ENCODE peak calls at places on chromosomes 3 and 15, in four cellular contexts. O is HepG2, L is HCT116, M is Panc1. V is an unnamed sample.

GRCh38 chr3:100400424-100400781 is 486 bp downstream of the TOMM70 start:
- DNase-seq in O (peak; percentile 16), L (no peak), M (no peak), V (peak; percentile 8)

GRCh38 chr3:80192871-80193270 is 425.1 kb upstream of the ROBO1 start:
- DNase-seq in O (no peak), L (no peak), M (no peak), V (no peak)

GRCh38 chr3:155604126-155604525 is 140.7 kb downstream of the PLCH1 start:
- DNase-seq in O (no peak), L (no peak), M (no peak), V (no peak)

GRCh38 chr3:98035208-98035607 is at the start of gene GABRR3:
- DNase-seq in O (no peak), L (no peak), M (no peak), V (no peak)

GRCh38 chr3:25581823-25582222 is 82.9 kb downstream of the TOP2B start:
- DNase-seq in O (no peak), L (no peak), M (no peak), V (no peak)

GRCh38 chr3:127836004-127836882 is 13.9 kb upstream of the MGLL start:
- DNase-seq in O (no peak), L (no peak), M (no peak), V (no peak)

GRCh38 chr3:114506622-114507300 is 212.9 kb downstream of the TIGIT start:
- DNase-seq in O (no peak), L (no peak), M (no peak), V (no peak)

GRCh38 chr15:73225358-73226015 is 143.3 kb downstream of the HCN4 start:
- DNase-seq in O (no peak), L (no peak), M (no peak), V (peak; percentile 59)

GRCh38 chr3:9826815-9827574 is 16.8 kb downstream of the RPUSD3 start:
- DNase-seq in O (peak; percentile 29), L (no peak), M (no peak), V (peak; percentile 62)

GRCh38 chr3:170689218-170689874 is 103.5 kb upstream of the SLC7A14 start:
- DNase-seq in O (no peak), L (peak; percentile 16), M (no peak), V (no peak)
- TF ChIP-seq TCF7L2 in O (no peak), L (no peak), M (no peak), V (no peak)

DNA sequence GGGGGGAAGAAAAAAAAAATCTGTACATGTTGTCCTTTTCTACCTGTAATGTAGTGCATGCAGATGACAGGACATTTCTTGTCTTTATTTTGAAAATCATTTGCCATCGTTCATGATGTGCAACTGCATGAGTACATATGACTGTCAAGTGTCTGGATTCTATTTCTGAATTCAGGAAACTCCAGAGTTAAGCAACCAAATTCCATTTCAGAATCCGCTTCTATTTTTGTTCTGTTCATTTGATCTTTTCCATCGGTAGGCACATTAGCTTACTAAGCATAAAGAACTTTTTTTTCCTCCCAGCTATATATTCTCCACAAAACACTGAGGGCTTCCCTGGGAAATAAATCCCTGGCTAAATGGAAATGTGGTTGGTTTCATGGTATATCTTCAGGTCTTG is 365.5 kb downstream of the PTPRG start:
- DNase-seq in O (no peak), L (no peak), M (no peak), V (no peak)
- TF ChIP-seq TCF7L2 in O (no peak), L (no peak), M (no peak), V (no peak)

GRCh38 chr3:107260221-107260620 is 117.0 kb upstream of the CCDC54 start:
- DNase-seq in O (no peak), L (no peak), M (no peak), V (no peak)

GRCh38 chr3:107268461-107268860 is 108.8 kb upstream of the CCDC54 start:
- DNase-seq in O (no peak), L (no peak), M (no peak), V (no peak)

GRCh38 chr3:107264888-107265287 is 112.4 kb upstream of the CCDC54 start:
- DNase-seq in O (no peak), L (no peak), M (no peak), V (no peak)

GRCh38 chr3:107265526-107265925 is 111.7 kb upstream of the CCDC54 start:
- DNase-seq in O (no peak), L (no peak), M (no peak), V (no peak)

DNA sequence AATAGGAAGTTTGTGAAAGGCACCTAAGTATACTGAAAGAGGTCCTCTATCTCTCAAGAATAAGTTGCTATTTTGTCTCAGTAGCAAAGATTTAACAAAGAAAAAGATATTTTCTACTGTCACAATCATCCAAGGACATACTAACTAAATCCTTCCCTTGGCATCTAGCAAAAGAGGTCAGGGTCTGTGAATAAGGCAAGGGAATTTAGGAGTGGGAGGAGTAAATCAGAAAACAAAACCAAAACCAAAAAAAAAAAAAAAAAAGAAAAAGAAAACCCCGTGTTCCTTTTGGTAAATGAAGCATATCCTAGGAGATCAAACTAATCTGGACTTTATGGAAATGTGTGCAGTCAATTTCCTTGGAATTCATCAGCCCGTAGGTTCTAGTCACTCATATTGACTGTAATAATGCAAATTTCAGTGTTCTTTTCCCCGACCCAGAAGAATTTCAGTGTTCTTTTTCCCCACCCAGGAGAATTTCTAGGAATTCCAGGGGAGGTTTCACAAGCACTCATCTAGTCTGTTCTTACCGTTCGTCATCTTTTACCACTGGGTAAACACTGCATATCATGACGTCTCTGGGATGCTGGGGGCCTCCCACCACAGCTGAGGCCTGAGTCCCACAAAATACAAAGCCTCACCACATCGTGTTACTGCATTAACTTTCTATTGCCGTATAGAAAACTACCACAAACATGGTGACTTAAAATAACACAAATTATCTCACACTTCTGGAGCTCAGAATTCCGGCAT is 113.8 kb upstream of the CCDC54 start:
- DNase-seq in O (no peak), L (no peak), M (no peak), V (no peak)
- TF ChIP-seq TCF7L2 in O (no peak), L (no peak), M (no peak), V (no peak)

GRCh38 chr3:51311055-51311454 is 74.0 kb upstream of the MANF start:
- DNase-seq in O (peak; percentile 28), L (peak; percentile 23), M (peak; percentile 5), V (peak; percentile 1)
- TF ChIP-seq TCF7L2 in O (no peak), L (no peak), M (no peak), V (no peak)